ENCODE peak calls at places on chromosomes 7 and 10, in eight cellular contexts. X is adrenal gland, B is dorsolateral prefrontal cortex, Z is GM10248, U is glomerular endothelial cell, M is kidney tubule cell, G is Calu3, T is GM04504. N is an unnamed sample.

GRCh38 chr7:75866497-75867389 is 12.1 kb upstream of the RHBDD2 start:
- DNase-seq in Z (peak), U (no peak), T (no peak), G (peak), B (peak), M (peak), X (peak), N (peak)

GRCh38 chr10:116826803-116827202 is 22.5 kb upstream of the ENO4 start:
- DNase-seq in B (no peak), U (no peak), T (no peak), Z (no peak), M (peak), X (no peak), G (no peak), N (no peak)

GRCh38 chr10:98261436-98262277 is 6.3 kb downstream of the LOXL4 start:
- DNase-seq in Z (no peak), G (no peak), U (no peak), M (no peak), X (no peak), B (no peak), T (no peak), N (no peak)

GRCh38 chr10:18880530-18880929 is 168.1 kb upstream of the MALRD1 start:
- DNase-seq in B (no peak), T (no peak), U (no peak), X (no peak), G (no peak), M (no peak), Z (no peak), N (no peak)

GRCh38 chr7:117759950-117760640 is 113.1 kb downstream of the CTTNBP2 start:
- DNase-seq in U (no peak), B (no peak), X (no peak), T (no peak), G (no peak), Z (no peak), M (no peak), N (no peak)

GRCh38 chr10:87862644-87863101 is 660 bp downstream of the KLLN start:
- DNase-seq in M (no peak), U (no peak), B (no peak), G (no peak), T (no peak), X (no peak), Z (peak), N (no peak)

GRCh38 chr7:142385528-142386340 is 127.9 kb upstream of the PRSS58 start:
- DNase-seq in U (peak), G (peak), B (no peak), M (peak), Z (peak), X (peak), T (peak), N (peak)

GRCh38 chr7:142611566-142612250 is 137.6 kb upstream of the PRSS1 start:
- DNase-seq in T (no peak), G (no peak), M (no peak), X (no peak), U (no peak), B (no peak), Z (no peak), N (no peak)

GRCh38 chr10:4093438-4093837 is 308.4 kb upstream of the KLF6 start:
- DNase-seq in B (no peak), T (no peak), G (no peak), M (peak), U (no peak), X (no peak), Z (no peak), N (no peak)

GRCh38 chr10:29378106-29378505 is 89.2 kb downstream of the LYZL1 start:
- DNase-seq in T (no peak), U (no peak), M (no peak), G (no peak), Z (no peak), X (no peak), B (no peak), N (no peak)

GRCh38 chr7:87354749-87355148 is 9.3 kb downstream of the CROT start:
- DNase-seq in Z (no peak), X (no peak), G (no peak), M (peak), U (no peak), T (no peak), B (no peak), N (peak)

GRCh38 chr7:90917536-90917935 is 321.4 kb downstream of the CDK14 start:
- DNase-seq in G (no peak), T (no peak), U (no peak), X (no peak), B (no peak), Z (no peak), M (no peak), N (no peak)

GRCh38 chr7:148262721-148263229 is 327.8 kb upstream of the C7orf33 start:
- DNase-seq in Z (peak), T (no peak), X (peak), G (peak), M (peak), B (peak), U (no peak), N (peak)

N was measured in Karpas-422.